ENCODE peak calls at places on chromosomes 16 and 17, in seven cellular contexts. J, D, F, L, M, W and I are unnamed samples.

GRCh38 chr16:80080287-80080851 is 460.4 kb upstream of the DYNLRB2 start:
- DNase-seq in L (no peak), F (no peak), M (no peak), J (no peak), D (no peak), W (no peak), I (no peak)

GRCh38 chr16:59356709-59357108 is 622.6 kb upstream of the GOT2 start:
- DNase-seq in D (no peak), M (no peak), J (no peak), F (no peak), L (no peak), W (no peak), I (no peak)

GRCh38 chr17:32361270-32361669 is 11.3 kb downstream of the ZNF207 start:
- DNase-seq in M (no peak), W (no peak), J (no peak), F (no peak), D (no peak), L (no peak), I (no peak)

GRCh38 chr17:63426917-63427308 is 19.2 kb downstream of the CYB561 start:
- DNase-seq in J (no peak), F (no peak), D (no peak), M (no peak), W (no peak), L (no peak), I (no peak)

GRCh38 chr17:47959825-47960655 is 2.4 kb upstream of the PRR15L start:
- DNase-seq in F (no peak), M (no peak), D (no peak), J (no peak), L (no peak), W (no peak), I (no peak)

GRCh38 chr17:7747586-7747985 is 30.0 kb downstream of the DNAH2 start:
- DNase-seq in J (no peak), L (no peak), W (peak; percentile 76), D (no peak), F (no peak), M (no peak), I (no peak)

GRCh38 chr16:8733849-8734540 is 59.6 kb downstream of the ABAT start:
- DNase-seq in D (no peak), M (peak; percentile 23), L (no peak), J (no peak), W (no peak), F (no peak), I (no peak)

GRCh38 chr16:31084584-31085298 is 4.0 kb downstream of the PRSS53 start:
- DNase-seq in F (no peak), D (no peak), J (no peak), W (no peak), M (no peak), L (no peak), I (no peak)

GRCh38 chr17:78903101-78903779 is at the start of gene CEP295NL:
- DNase-seq in W (peak; percentile 56), J (peak; percentile 52), M (no peak), F (peak; percentile 34), D (no peak), L (no peak), I (no peak)

GRCh38 chr16:15521390-15521757 is 87.0 kb downstream of the BMERB1 start:
- DNase-seq in J (no peak), M (no peak), F (no peak), D (no peak), W (no peak), L (no peak), I (no peak)

GRCh38 chr17:42337442-42337841 is 49.1 kb downstream of the STAT5A start:
- DNase-seq in D (no peak), J (no peak), W (peak; percentile 54), L (no peak), M (no peak), F (no peak), I (no peak)

GRCh38 chr16:50864386-50864785 is 122.5 kb downstream of the CYLD start:
- DNase-seq in D (no peak), M (no peak), W (no peak), L (no peak), F (no peak), J (no peak), I (no peak)

GRCh38 chr16:15726715-15727114 is 76.7 kb downstream of the NDE1 start:
- DNase-seq in L (no peak), W (no peak), M (no peak), F (no peak), D (no peak), J (no peak), I (no peak)

GRCh38 chr17:76420356-76421053 is 32.4 kb downstream of the UBE2O start:
- DNase-seq in L (no peak), M (no peak), W (no peak), J (no peak), D (no peak), F (no peak), I (no peak)

GRCh38 chr17:17186051-17186450 is 20.1 kb downstream of the PLD6 start:
- DNase-seq in D (no peak), J (no peak), M (peak; percentile 78), F (no peak), L (no peak), W (peak; percentile 38), I (no peak)

GRCh38 chr16:56195151-56195550 is 3.9 kb downstream of the GNAO1 start:
- DNase-seq in M (no peak), D (no peak), W (no peak), L (no peak), F (no peak), J (no peak), I (no peak)

GRCh38 chr17:78133971-78134898 is 3.7 kb downstream of the TMC8 start:
- DNase-seq in F (peak; percentile 68), M (no peak), W (peak; percentile 63), L (peak; percentile 69), D (no peak), J (peak; percentile 40), I (no peak)

GRCh38 chr16:11572301-11572995 is 14.3 kb downstream of the LITAF start:
- DNase-seq in F (no peak), W (no peak), M (no peak), J (no peak), D (no peak), L (no peak), I (no peak)

GRCh38 chr17:2378905-2379304 is 22.0 kb downstream of the MNT start:
- DNase-seq in F (no peak), D (no peak), M (no peak), W (no peak), J (no peak), L (no peak), I (no peak)

GRCh38 chr17:18187816-18188761 is 4.5 kb downstream of the ALKBH5 start:
- DNase-seq in F (peak; percentile 57), M (peak; percentile 67), W (peak; percentile 33), J (no peak), L (no peak), D (no peak), I (no peak)

GRCh38 chr17:29623283-29623647 is 553 bp upstream of the CORO6 start:
- DNase-seq in D (no peak), J (no peak), F (no peak), L (no peak), W (no peak), M (no peak), I (no peak)

GRCh38 chr17:29624586-29624985 is 1.9 kb upstream of the CORO6 start:
- DNase-seq in D (no peak), W (no peak), F (no peak), J (no peak), M (no peak), L (no peak), I (no peak)

GRCh38 chr17:29622337-29623282 is at the start of gene CORO6:
- DNase-seq in J (peak; percentile 75), L (peak; percentile 75), D (peak; percentile 65), W (peak; percentile 43), M (no peak), F (peak; percentile 75), I (peak; percentile 79)

GRCh38 chr17:29627951-29628350 is 5.2 kb upstream of the CORO6 start:
- DNase-seq in M (no peak), F (no peak), D (no peak), J (no peak), L (no peak), W (no peak), I (no peak)

DNA sequence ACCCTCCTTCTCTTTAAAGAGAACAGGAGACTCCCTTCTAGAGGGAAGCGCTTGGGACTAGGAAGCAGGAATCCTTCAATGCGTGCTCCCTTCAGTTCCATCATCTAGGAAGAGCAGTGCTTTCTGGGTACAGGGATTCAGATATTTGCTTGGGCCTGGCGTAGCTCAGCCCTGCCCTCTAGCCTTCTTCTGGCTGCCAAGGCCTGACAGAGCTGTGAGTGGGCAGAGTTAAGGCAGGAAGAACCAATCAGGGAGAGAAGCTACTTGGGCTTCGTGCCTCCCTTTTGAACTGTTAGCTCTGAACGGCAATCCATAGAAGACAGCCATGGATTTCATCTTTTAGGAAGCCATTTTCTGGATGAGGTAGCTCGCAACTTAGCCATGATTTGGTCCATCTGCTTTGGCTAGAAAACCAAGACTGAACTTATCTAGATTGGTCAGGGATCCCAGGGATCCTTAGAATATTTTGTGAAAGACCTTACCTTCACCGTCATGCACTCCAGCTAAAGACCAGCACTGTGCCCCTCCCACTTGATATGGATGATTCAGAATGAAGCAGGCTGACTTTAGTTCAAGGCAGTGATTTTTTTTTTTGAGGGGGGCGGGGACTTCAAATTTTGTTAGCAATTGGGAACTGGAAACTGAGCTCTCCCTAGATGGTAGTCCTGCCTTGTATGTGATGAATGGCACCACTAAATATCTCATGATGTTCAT is 2.5 kb upstream of the CORO6 start:
- DNase-seq in L (no peak), F (peak; percentile 67), W (no peak), M (no peak), D (no peak), J (no peak), I (no peak)
- TF ChIP-seq CTCF in L (no peak), F (peak; percentile 10), W (no peak), M (no peak), D (no peak), J (no peak), I (no peak)

GRCh38 chr17:35947156-35947585 is 3.7 kb upstream of the LYZL6 start:
- DNase-seq in L (peak; percentile 68), J (peak; percentile 57), M (peak; percentile 31), W (peak; percentile 65), D (peak; percentile 27), F (peak; percentile 65), I (no peak)
- TF ChIP-seq CTCF in L (peak; percentile 60), J (peak; percentile 80), M (peak; percentile 95), W (peak; percentile 87), D (peak; percentile 51), F (peak; percentile 89), I (peak; percentile 82)

DNA sequence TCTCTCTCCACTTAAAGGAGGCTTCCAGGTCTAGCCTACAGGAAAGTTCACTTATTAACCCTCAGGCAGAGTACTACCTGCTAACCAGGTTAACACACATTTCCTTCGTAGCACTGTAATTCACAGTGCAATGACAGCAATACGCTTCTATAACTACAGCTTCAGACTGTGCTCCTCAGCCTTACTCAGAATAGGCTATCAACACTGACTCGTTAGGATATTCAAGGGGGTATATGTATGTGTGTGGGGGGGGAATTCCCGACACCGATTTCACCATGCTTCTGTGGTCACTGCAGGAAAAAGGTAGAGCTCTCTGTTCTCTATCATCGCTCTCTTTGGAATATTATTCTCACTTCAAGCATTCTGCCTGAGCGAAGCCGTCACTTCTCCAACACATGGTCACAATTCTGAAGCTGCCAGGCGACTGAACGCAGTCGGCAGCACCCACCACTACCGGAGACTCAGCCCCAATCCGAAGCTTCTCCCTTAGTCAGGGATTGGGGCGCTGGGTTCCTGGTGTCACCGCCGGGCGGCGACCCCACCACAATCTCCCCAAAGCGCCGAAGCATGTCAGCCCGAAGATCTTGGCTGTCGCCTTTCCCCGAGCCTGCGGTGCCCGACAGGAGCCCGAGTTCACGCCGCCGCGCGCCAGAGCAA is 599 bp downstream of the GGA3 start:
- DNase-seq in M (peak; percentile 48), D (no peak), F (no peak), J (no peak), L (no peak), W (peak; percentile 35), I (no peak)
- TF ChIP-seq CTCF in M (peak; percentile 10), D (no peak), F (no peak), J (peak; percentile 30), L (no peak), W (peak; percentile 11), I (no peak)

GRCh38 chr17:21239680-21240374 is 13.4 kb downstream of the NATD1 start:
- DNase-seq in W (peak; percentile 57), J (no peak), D (no peak), L (peak; percentile 21), F (no peak), M (no peak), I (no peak)
- TF ChIP-seq CTCF in W (peak; percentile 67), J (peak; percentile 58), D (no peak), L (peak; percentile 61), F (peak; percentile 41), M (peak; percentile 45), I (peak; percentile 72)